ENCODE peak calls at places on chromosomes 4 and X, in seven cellular contexts. One of them, this sample, is unnamed.
A peak's percentile ranks its signal among the peaks of the same experiment; 100 is the strongest.

GRCh38 chr4:104750008-104750407 is 255.3 kb upstream of the CXXC4 start:
- DNase-seq in endothelial cell: no peak
- DNase-seq in coronary artery: no peak
- DNase-seq in lower leg skin: no peak
- DNase-seq in HCT116: no peak
- DNase-seq in fibroblast of mammary gland: no peak
- DNase-seq in IMR-90: no peak
- DNase-seq in this sample: no peak

GRCh38 chr4:54215379-54216072 is 13.6 kb upstream of the PDGFRA start:
- DNase-seq in IMR-90: no peak
- DNase-seq in HCT116: no peak
- DNase-seq in lower leg skin: no peak
- DNase-seq in fibroblast of mammary gland: peak; percentile 19
- DNase-seq in endothelial cell: no peak
- DNase-seq in coronary artery: no peak
- DNase-seq in this sample: no peak

GRCh38 chrX:1165535-1166196 is 46.8 kb downstream of the CRLF2 start:
- DNase-seq in fibroblast of mammary gland: no peak
- DNase-seq in coronary artery: no peak
- DNase-seq in HCT116: no peak
- DNase-seq in IMR-90: no peak
- DNase-seq in lower leg skin: peak; percentile 50
- DNase-seq in endothelial cell: no peak
- DNase-seq in this sample: no peak

GRCh38 chr4:184765473-184766346 is 31.8 kb upstream of the CENPU start:
- DNase-seq in coronary artery: no peak
- DNase-seq in HCT116: no peak
- DNase-seq in fibroblast of mammary gland: no peak
- DNase-seq in lower leg skin: no peak
- DNase-seq in endothelial cell: no peak
- DNase-seq in IMR-90: no peak
- DNase-seq in this sample: no peak

GRCh38 chr4:28562913-28563312 is 1702.3 kb downstream of the STIM2 start:
- DNase-seq in fibroblast of mammary gland: no peak
- DNase-seq in endothelial cell: no peak
- DNase-seq in coronary artery: no peak
- DNase-seq in IMR-90: no peak
- DNase-seq in HCT116: no peak
- DNase-seq in lower leg skin: no peak
- DNase-seq in this sample: no peak

GRCh38 chrX:104270916-104271512 is 16.3 kb upstream of the ESX1 start:
- DNase-seq in endothelial cell: peak; percentile 49
- DNase-seq in coronary artery: no peak
- DNase-seq in lower leg skin: no peak
- DNase-seq in IMR-90: peak; percentile 22
- DNase-seq in fibroblast of mammary gland: peak; percentile 42
- DNase-seq in HCT116: peak; percentile 50
- DNase-seq in this sample: no peak

GRCh38 chr4:18020671-18021469 is 685 bp downstream of the LCORL start:
- DNase-seq in coronary artery: peak; percentile 81
- DNase-seq in lower leg skin: peak; percentile 92
- DNase-seq in HCT116: peak; percentile 45
- DNase-seq in fibroblast of mammary gland: peak; percentile 87
- DNase-seq in IMR-90: peak; percentile 83
- DNase-seq in endothelial cell: peak; percentile 66
- DNase-seq in this sample: peak; percentile 31

GRCh38 chr4:19438228-19438627 is 813.5 kb upstream of the SLIT2 start:
- DNase-seq in endothelial cell: no peak
- DNase-seq in coronary artery: no peak
- DNase-seq in HCT116: no peak
- DNase-seq in lower leg skin: no peak
- DNase-seq in fibroblast of mammary gland: peak; percentile 49
- DNase-seq in IMR-90: peak; percentile 84
- DNase-seq in this sample: no peak

GRCh38 chrX:23403849-23404248 is 69.2 kb downstream of the PTCHD1 start:
- DNase-seq in coronary artery: no peak
- DNase-seq in fibroblast of mammary gland: no peak
- DNase-seq in endothelial cell: no peak
- DNase-seq in IMR-90: no peak
- DNase-seq in HCT116: peak; percentile 6
- DNase-seq in lower leg skin: no peak
- DNase-seq in this sample: no peak
- TF ChIP-seq CTCF in coronary artery: no peak
- TF ChIP-seq CTCF in fibroblast of mammary gland: peak; percentile 26
- TF ChIP-seq CTCF in endothelial cell: no peak
- TF ChIP-seq CTCF in IMR-90: no peak
- TF ChIP-seq CTCF in HCT116: peak; percentile 40
- TF ChIP-seq CTCF in lower leg skin: no peak
- TF ChIP-seq CTCF in this sample: no peak

GRCh38 chr4:122692641-122693520 is 39.6 kb upstream of the BBS12 start:
- DNase-seq in coronary artery: no peak
- DNase-seq in fibroblast of mammary gland: no peak
- DNase-seq in endothelial cell: no peak
- DNase-seq in HCT116: no peak
- DNase-seq in IMR-90: peak; percentile 43
- DNase-seq in lower leg skin: no peak
- DNase-seq in this sample: no peak

GRCh38 chr4:122695226-122695625 is 37.3 kb upstream of the BBS12 start:
- DNase-seq in fibroblast of mammary gland: no peak
- DNase-seq in lower leg skin: no peak
- DNase-seq in HCT116: no peak
- DNase-seq in coronary artery: no peak
- DNase-seq in IMR-90: no peak
- DNase-seq in endothelial cell: no peak
- DNase-seq in this sample: no peak

GRCh38 chr4:122689972-122690371 is 42.5 kb upstream of the BBS12 start:
- DNase-seq in endothelial cell: no peak
- DNase-seq in IMR-90: no peak
- DNase-seq in coronary artery: no peak
- DNase-seq in fibroblast of mammary gland: no peak
- DNase-seq in lower leg skin: no peak
- DNase-seq in HCT116: no peak
- DNase-seq in this sample: no peak

GRCh38 chr4:122688529-122688928 is 44.0 kb upstream of the BBS12 start:
- DNase-seq in fibroblast of mammary gland: no peak
- DNase-seq in lower leg skin: no peak
- DNase-seq in endothelial cell: no peak
- DNase-seq in coronary artery: no peak
- DNase-seq in IMR-90: peak; percentile 20
- DNase-seq in HCT116: no peak
- DNase-seq in this sample: no peak

DNA sequence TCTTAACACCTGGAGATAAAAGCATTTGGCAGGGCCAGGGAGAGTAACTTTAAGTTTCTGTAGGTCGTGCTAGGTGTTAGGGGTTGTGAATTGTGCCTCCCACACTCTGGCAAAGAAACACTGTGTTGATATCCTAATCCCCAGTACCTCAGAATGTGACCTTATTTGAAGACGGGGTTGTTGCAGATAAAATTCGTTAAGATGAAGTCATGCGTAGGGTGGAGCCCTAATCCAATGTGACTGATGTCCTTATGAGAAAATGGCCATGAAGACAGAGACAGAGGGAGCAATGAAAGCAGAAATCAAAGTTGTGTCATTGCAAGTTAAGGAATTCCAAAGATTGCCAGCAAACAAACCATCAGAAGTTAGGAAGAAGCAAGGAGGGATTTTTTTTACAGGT is 40.5 kb upstream of the BBS12 start:
- DNase-seq in coronary artery: no peak
- DNase-seq in lower leg skin: no peak
- DNase-seq in endothelial cell: no peak
- DNase-seq in IMR-90: no peak
- DNase-seq in HCT116: no peak
- DNase-seq in fibroblast of mammary gland: no peak
- DNase-seq in this sample: no peak
- TF ChIP-seq CTCF in coronary artery: no peak
- TF ChIP-seq CTCF in lower leg skin: no peak
- TF ChIP-seq CTCF in endothelial cell: no peak
- TF ChIP-seq CTCF in IMR-90: no peak
- TF ChIP-seq CTCF in HCT116: no peak
- TF ChIP-seq CTCF in fibroblast of mammary gland: no peak
- TF ChIP-seq CTCF in this sample: no peak

DNA sequence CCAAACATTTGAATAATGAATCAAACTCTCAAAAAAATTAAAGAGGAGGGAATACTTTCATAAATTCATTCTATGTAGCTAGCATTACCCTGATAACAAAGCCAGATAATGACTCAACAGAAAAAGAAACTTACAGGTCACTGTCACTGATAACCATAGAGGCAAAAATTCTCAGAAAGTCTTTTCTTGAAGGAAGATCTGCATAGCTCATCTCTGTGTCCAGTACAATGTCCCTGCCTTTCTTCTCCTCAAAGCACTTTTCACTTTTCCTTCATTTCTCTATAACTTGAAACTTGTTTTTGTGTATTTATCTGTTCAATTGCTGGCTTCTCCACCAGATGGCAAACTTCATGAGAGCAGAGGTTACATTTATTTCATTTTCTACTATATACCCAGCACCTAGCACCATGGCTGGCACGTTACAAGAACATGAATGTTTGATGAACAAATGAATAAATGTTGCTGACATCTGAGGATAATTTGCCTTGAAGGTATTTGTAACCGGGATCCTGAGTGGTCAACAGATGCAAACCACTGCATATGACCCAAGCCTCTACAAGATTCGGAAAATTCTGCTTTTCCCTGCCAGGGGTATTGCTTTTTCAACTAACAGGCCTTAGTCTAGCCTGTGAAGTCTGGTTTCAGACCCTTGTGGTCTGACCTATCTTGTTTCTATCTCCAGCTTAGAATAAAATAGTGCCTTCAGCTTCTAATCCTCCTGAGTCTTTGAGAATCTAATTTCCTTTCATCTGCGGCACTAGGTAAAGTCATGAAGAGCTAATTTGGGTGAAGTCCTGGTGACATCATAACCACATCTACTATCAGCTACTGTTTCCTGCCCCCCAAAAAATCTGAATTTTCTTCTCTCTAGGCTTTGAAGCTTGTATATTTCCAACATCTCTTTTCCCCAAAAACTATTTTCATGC is 52.5 kb upstream of the ANTXR2 start:
- DNase-seq in endothelial cell: peak; percentile 6
- DNase-seq in HCT116: peak; percentile 18
- DNase-seq in fibroblast of mammary gland: peak; percentile 67
- DNase-seq in lower leg skin: no peak
- DNase-seq in IMR-90: peak; percentile 50
- DNase-seq in coronary artery: no peak
- DNase-seq in this sample: no peak
- TF ChIP-seq CTCF in endothelial cell: peak; percentile 57
- TF ChIP-seq CTCF in HCT116: peak; percentile 71
- TF ChIP-seq CTCF in fibroblast of mammary gland: peak; percentile 66
- TF ChIP-seq CTCF in lower leg skin: no peak
- TF ChIP-seq CTCF in IMR-90: peak; percentile 54
- TF ChIP-seq CTCF in coronary artery: no peak
- TF ChIP-seq CTCF in this sample: peak; percentile 31

DNA sequence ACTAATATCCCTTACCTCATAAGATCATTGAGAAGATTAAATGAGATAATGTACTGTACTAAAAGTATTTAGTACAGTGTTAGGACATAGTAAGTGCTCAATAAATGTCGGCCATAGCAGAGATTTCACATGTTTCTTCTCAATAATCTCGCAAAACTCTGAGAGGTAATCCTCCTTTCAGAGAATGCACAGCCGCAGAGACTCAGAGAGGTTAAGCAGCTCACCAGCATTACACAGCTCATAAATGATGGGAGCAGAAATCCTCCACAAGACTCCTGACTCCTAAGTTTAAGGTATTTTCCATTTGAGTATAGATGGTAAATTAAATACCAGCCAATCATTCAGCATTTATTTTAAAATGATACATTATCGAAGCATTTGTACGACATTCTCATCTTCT is 34.6 kb downstream of the FAM114A1 start:
- DNase-seq in IMR-90: no peak
- DNase-seq in HCT116: no peak
- DNase-seq in fibroblast of mammary gland: no peak
- DNase-seq in coronary artery: no peak
- DNase-seq in endothelial cell: no peak
- DNase-seq in lower leg skin: no peak
- DNase-seq in this sample: no peak
- TF ChIP-seq CTCF in IMR-90: no peak
- TF ChIP-seq CTCF in HCT116: no peak
- TF ChIP-seq CTCF in fibroblast of mammary gland: no peak
- TF ChIP-seq CTCF in coronary artery: no peak
- TF ChIP-seq CTCF in endothelial cell: no peak
- TF ChIP-seq CTCF in lower leg skin: no peak
- TF ChIP-seq CTCF in this sample: no peak

GRCh38 chr4:2962099-2962455 is 1.1 kb downstream of the NOP14 start:
- DNase-seq in endothelial cell: no peak
- DNase-seq in coronary artery: no peak
- DNase-seq in HCT116: no peak
- DNase-seq in IMR-90: no peak
- DNase-seq in lower leg skin: no peak
- DNase-seq in fibroblast of mammary gland: no peak
- DNase-seq in this sample: no peak
- TF ChIP-seq CTCF in endothelial cell: no peak
- TF ChIP-seq CTCF in coronary artery: no peak
- TF ChIP-seq CTCF in HCT116: no peak
- TF ChIP-seq CTCF in IMR-90: no peak
- TF ChIP-seq CTCF in lower leg skin: no peak
- TF ChIP-seq CTCF in fibroblast of mammary gland: no peak
- TF ChIP-seq CTCF in this sample: no peak

GRCh38 chr4:67723949-67724348 is 23.0 kb upstream of the UBA6 start:
- DNase-seq in coronary artery: no peak
- DNase-seq in lower leg skin: no peak
- DNase-seq in IMR-90: no peak
- DNase-seq in HCT116: no peak
- DNase-seq in fibroblast of mammary gland: no peak
- DNase-seq in endothelial cell: no peak
- DNase-seq in this sample: no peak
- TF ChIP-seq CTCF in coronary artery: no peak
- TF ChIP-seq CTCF in lower leg skin: no peak
- TF ChIP-seq CTCF in IMR-90: no peak
- TF ChIP-seq CTCF in HCT116: peak; percentile 46
- TF ChIP-seq CTCF in fibroblast of mammary gland: no peak
- TF ChIP-seq CTCF in endothelial cell: no peak
- TF ChIP-seq CTCF in this sample: no peak

GRCh38 chr4:30362436-30362835 is 357.7 kb upstream of the PCDH7 start:
- DNase-seq in IMR-90: no peak
- DNase-seq in HCT116: no peak
- DNase-seq in coronary artery: no peak
- DNase-seq in fibroblast of mammary gland: no peak
- DNase-seq in endothelial cell: no peak
- DNase-seq in lower leg skin: no peak
- DNase-seq in this sample: no peak
- TF ChIP-seq CTCF in IMR-90: no peak
- TF ChIP-seq CTCF in HCT116: no peak
- TF ChIP-seq CTCF in coronary artery: no peak
- TF ChIP-seq CTCF in fibroblast of mammary gland: no peak
- TF ChIP-seq CTCF in endothelial cell: no peak
- TF ChIP-seq CTCF in lower leg skin: no peak
- TF ChIP-seq CTCF in this sample: no peak